ENCODE peak calls at places on chromosomes 5 and 9, in ten cellular contexts. One of them, this sample, is unnamed.

GRCh38 chr9:3874472-3875370 is 348.9 kb upstream of the RFX3 start:
- DNase-seq in ELR: no peak
- DNase-seq in T follicular helper cell: no peak
- DNase-seq in activated naive CD4-positive, alpha-beta T cell treated with anti-CD3 and anti-CD28 coated beads, Interleukin-2, amount 50 U/mL, for 16 hours: no peak
- DNase-seq in thoracic aorta: no peak
- DNase-seq in activated effector memory CD4-positive, alpha-beta T cell treated with Interleukin-2 at 50 U/mL for 16 hours: no peak
- DNase-seq in SK-N-DZ: no peak
- DNase-seq in GM23338: no peak
- DNase-seq in T-cell: no peak
- DNase-seq in activated T-cell treated with anti-CD3 and anti-CD28 coated beads for 24 hours: no peak
- DNase-seq in this sample: no peak

GRCh38 chr9:88017086-88017485 is 42.8 kb upstream of the CDK20 start:
- DNase-seq in ELR: peak
- DNase-seq in GM23338: no peak
- DNase-seq in activated effector memory CD4-positive, alpha-beta T cell treated with Interleukin-2 at 50 U/mL for 16 hours: no peak
- DNase-seq in activated T-cell treated with anti-CD3 and anti-CD28 coated beads for 24 hours: no peak
- DNase-seq in T-cell: no peak
- DNase-seq in thoracic aorta: no peak
- DNase-seq in activated naive CD4-positive, alpha-beta T cell treated with anti-CD3 and anti-CD28 coated beads, Interleukin-2, amount 50 U/mL, for 16 hours: no peak
- DNase-seq in T follicular helper cell: no peak
- DNase-seq in SK-N-DZ: no peak
- DNase-seq in this sample: no peak

GRCh38 chr5:125148076-125148475 is 401.6 kb upstream of the ZNF608 start:
- DNase-seq in T follicular helper cell: no peak
- DNase-seq in SK-N-DZ: no peak
- DNase-seq in activated effector memory CD4-positive, alpha-beta T cell treated with Interleukin-2 at 50 U/mL for 16 hours: no peak
- DNase-seq in activated T-cell treated with anti-CD3 and anti-CD28 coated beads for 24 hours: no peak
- DNase-seq in ELR: no peak
- DNase-seq in activated naive CD4-positive, alpha-beta T cell treated with anti-CD3 and anti-CD28 coated beads, Interleukin-2, amount 50 U/mL, for 16 hours: no peak
- DNase-seq in T-cell: no peak
- DNase-seq in thoracic aorta: no peak
- DNase-seq in GM23338: no peak
- DNase-seq in this sample: no peak

GRCh38 chr5:43301653-43302091 is 11.5 kb downstream of the HMGCS1 start:
- DNase-seq in thoracic aorta: no peak
- DNase-seq in activated T-cell treated with anti-CD3 and anti-CD28 coated beads for 24 hours: no peak
- DNase-seq in ELR: no peak
- DNase-seq in T-cell: no peak
- DNase-seq in GM23338: no peak
- DNase-seq in T follicular helper cell: no peak
- DNase-seq in activated effector memory CD4-positive, alpha-beta T cell treated with Interleukin-2 at 50 U/mL for 16 hours: no peak
- DNase-seq in SK-N-DZ: no peak
- DNase-seq in activated naive CD4-positive, alpha-beta T cell treated with anti-CD3 and anti-CD28 coated beads, Interleukin-2, amount 50 U/mL, for 16 hours: no peak
- DNase-seq in this sample: no peak

GRCh38 chr5:4857761-4858160 is 282.4 kb upstream of the ADAMTS16 start:
- DNase-seq in activated effector memory CD4-positive, alpha-beta T cell treated with Interleukin-2 at 50 U/mL for 16 hours: no peak
- DNase-seq in GM23338: no peak
- DNase-seq in ELR: no peak
- DNase-seq in T-cell: no peak
- DNase-seq in activated T-cell treated with anti-CD3 and anti-CD28 coated beads for 24 hours: no peak
- DNase-seq in SK-N-DZ: no peak
- DNase-seq in activated naive CD4-positive, alpha-beta T cell treated with anti-CD3 and anti-CD28 coated beads, Interleukin-2, amount 50 U/mL, for 16 hours: no peak
- DNase-seq in T follicular helper cell: no peak
- DNase-seq in thoracic aorta: no peak
- DNase-seq in this sample: no peak

GRCh38 chr5:78569441-78569840 is 79.1 kb downstream of the LHFPL2 start:
- DNase-seq in activated effector memory CD4-positive, alpha-beta T cell treated with Interleukin-2 at 50 U/mL for 16 hours: no peak
- DNase-seq in ELR: no peak
- DNase-seq in thoracic aorta: no peak
- DNase-seq in T follicular helper cell: no peak
- DNase-seq in GM23338: peak
- DNase-seq in SK-N-DZ: peak
- DNase-seq in activated naive CD4-positive, alpha-beta T cell treated with anti-CD3 and anti-CD28 coated beads, Interleukin-2, amount 50 U/mL, for 16 hours: no peak
- DNase-seq in activated T-cell treated with anti-CD3 and anti-CD28 coated beads for 24 hours: no peak
- DNase-seq in T-cell: no peak
- DNase-seq in this sample: peak

GRCh38 chr9:35882996-35883395 is 12.8 kb upstream of the OR13J1 start:
- DNase-seq in activated naive CD4-positive, alpha-beta T cell treated with anti-CD3 and anti-CD28 coated beads, Interleukin-2, amount 50 U/mL, for 16 hours: no peak
- DNase-seq in SK-N-DZ: no peak
- DNase-seq in activated effector memory CD4-positive, alpha-beta T cell treated with Interleukin-2 at 50 U/mL for 16 hours: no peak
- DNase-seq in activated T-cell treated with anti-CD3 and anti-CD28 coated beads for 24 hours: no peak
- DNase-seq in GM23338: no peak
- DNase-seq in thoracic aorta: no peak
- DNase-seq in T follicular helper cell: no peak
- DNase-seq in T-cell: no peak
- DNase-seq in ELR: no peak
- DNase-seq in this sample: no peak

GRCh38 chr9:98541684-98542230 is 167.0 kb downstream of the GABBR2 start:
- DNase-seq in GM23338: no peak
- DNase-seq in activated T-cell treated with anti-CD3 and anti-CD28 coated beads for 24 hours: no peak
- DNase-seq in activated naive CD4-positive, alpha-beta T cell treated with anti-CD3 and anti-CD28 coated beads, Interleukin-2, amount 50 U/mL, for 16 hours: no peak
- DNase-seq in SK-N-DZ: no peak
- DNase-seq in T follicular helper cell: no peak
- DNase-seq in activated effector memory CD4-positive, alpha-beta T cell treated with Interleukin-2 at 50 U/mL for 16 hours: no peak
- DNase-seq in T-cell: no peak
- DNase-seq in ELR: no peak
- DNase-seq in thoracic aorta: no peak
- DNase-seq in this sample: no peak

GRCh38 chr5:141814064-141814982 is 63.9 kb downstream of the PCDH1 start:
- DNase-seq in activated T-cell treated with anti-CD3 and anti-CD28 coated beads for 24 hours: peak
- DNase-seq in activated naive CD4-positive, alpha-beta T cell treated with anti-CD3 and anti-CD28 coated beads, Interleukin-2, amount 50 U/mL, for 16 hours: peak
- DNase-seq in T follicular helper cell: peak
- DNase-seq in T-cell: peak
- DNase-seq in ELR: peak
- DNase-seq in activated effector memory CD4-positive, alpha-beta T cell treated with Interleukin-2 at 50 U/mL for 16 hours: peak
- DNase-seq in GM23338: peak
- DNase-seq in SK-N-DZ: peak
- DNase-seq in thoracic aorta: no peak
- DNase-seq in this sample: peak

GRCh38 chr5:14685757-14686156 is 21.2 kb downstream of the OTULIN start:
- DNase-seq in ELR: peak
- DNase-seq in GM23338: peak
- DNase-seq in SK-N-DZ: peak
- DNase-seq in T-cell: no peak
- DNase-seq in activated T-cell treated with anti-CD3 and anti-CD28 coated beads for 24 hours: no peak
- DNase-seq in activated effector memory CD4-positive, alpha-beta T cell treated with Interleukin-2 at 50 U/mL for 16 hours: no peak
- DNase-seq in T follicular helper cell: no peak
- DNase-seq in thoracic aorta: no peak
- DNase-seq in activated naive CD4-positive, alpha-beta T cell treated with anti-CD3 and anti-CD28 coated beads, Interleukin-2, amount 50 U/mL, for 16 hours: peak
- DNase-seq in this sample: peak

GRCh38 chr5:136006767-136007251 is 22.0 kb upstream of the TGFBI start:
- DNase-seq in SK-N-DZ: no peak
- DNase-seq in T follicular helper cell: no peak
- DNase-seq in activated effector memory CD4-positive, alpha-beta T cell treated with Interleukin-2 at 50 U/mL for 16 hours: no peak
- DNase-seq in activated T-cell treated with anti-CD3 and anti-CD28 coated beads for 24 hours: no peak
- DNase-seq in T-cell: no peak
- DNase-seq in GM23338: no peak
- DNase-seq in activated naive CD4-positive, alpha-beta T cell treated with anti-CD3 and anti-CD28 coated beads, Interleukin-2, amount 50 U/mL, for 16 hours: no peak
- DNase-seq in ELR: peak
- DNase-seq in thoracic aorta: no peak
- DNase-seq in this sample: no peak

GRCh38 chr9:124308606-124309310 is 51.0 kb downstream of the NEK6 start:
- DNase-seq in ELR: no peak
- DNase-seq in T-cell: no peak
- DNase-seq in activated effector memory CD4-positive, alpha-beta T cell treated with Interleukin-2 at 50 U/mL for 16 hours: no peak
- DNase-seq in SK-N-DZ: no peak
- DNase-seq in T follicular helper cell: no peak
- DNase-seq in GM23338: no peak
- DNase-seq in activated T-cell treated with anti-CD3 and anti-CD28 coated beads for 24 hours: no peak
- DNase-seq in thoracic aorta: no peak
- DNase-seq in activated naive CD4-positive, alpha-beta T cell treated with anti-CD3 and anti-CD28 coated beads, Interleukin-2, amount 50 U/mL, for 16 hours: no peak
- DNase-seq in this sample: no peak

GRCh38 chr9:71984388-71985069 is 73.1 kb downstream of the C9orf85 start:
- DNase-seq in T follicular helper cell: no peak
- DNase-seq in T-cell: no peak
- DNase-seq in thoracic aorta: no peak
- DNase-seq in activated T-cell treated with anti-CD3 and anti-CD28 coated beads for 24 hours: no peak
- DNase-seq in SK-N-DZ: no peak
- DNase-seq in GM23338: peak
- DNase-seq in ELR: peak
- DNase-seq in activated naive CD4-positive, alpha-beta T cell treated with anti-CD3 and anti-CD28 coated beads, Interleukin-2, amount 50 U/mL, for 16 hours: no peak
- DNase-seq in activated effector memory CD4-positive, alpha-beta T cell treated with Interleukin-2 at 50 U/mL for 16 hours: no peak
- DNase-seq in this sample: peak

GRCh38 chr9:134320195-134320885 is 5.9 kb upstream of the RXRA start:
- DNase-seq in T follicular helper cell: no peak
- DNase-seq in SK-N-DZ: no peak
- DNase-seq in T-cell: no peak
- DNase-seq in activated naive CD4-positive, alpha-beta T cell treated with anti-CD3 and anti-CD28 coated beads, Interleukin-2, amount 50 U/mL, for 16 hours: no peak
- DNase-seq in activated effector memory CD4-positive, alpha-beta T cell treated with Interleukin-2 at 50 U/mL for 16 hours: no peak
- DNase-seq in activated T-cell treated with anti-CD3 and anti-CD28 coated beads for 24 hours: no peak
- DNase-seq in thoracic aorta: no peak
- DNase-seq in ELR: no peak
- DNase-seq in GM23338: peak
- DNase-seq in this sample: no peak

GRCh38 chr5:159518361-159518760 is 188.1 kb upstream of the IL12B start:
- DNase-seq in T-cell: no peak
- DNase-seq in ELR: no peak
- DNase-seq in activated effector memory CD4-positive, alpha-beta T cell treated with Interleukin-2 at 50 U/mL for 16 hours: no peak
- DNase-seq in T follicular helper cell: no peak
- DNase-seq in thoracic aorta: peak
- DNase-seq in activated naive CD4-positive, alpha-beta T cell treated with anti-CD3 and anti-CD28 coated beads, Interleukin-2, amount 50 U/mL, for 16 hours: no peak
- DNase-seq in activated T-cell treated with anti-CD3 and anti-CD28 coated beads for 24 hours: no peak
- DNase-seq in GM23338: no peak
- DNase-seq in SK-N-DZ: no peak
- DNase-seq in this sample: no peak

GRCh38 chr5:38258319-38259061 is at the start of gene EGFLAM:
- DNase-seq in SK-N-DZ: peak
- DNase-seq in activated T-cell treated with anti-CD3 and anti-CD28 coated beads for 24 hours: no peak
- DNase-seq in thoracic aorta: no peak
- DNase-seq in GM23338: peak
- DNase-seq in T follicular helper cell: no peak
- DNase-seq in T-cell: no peak
- DNase-seq in activated naive CD4-positive, alpha-beta T cell treated with anti-CD3 and anti-CD28 coated beads, Interleukin-2, amount 50 U/mL, for 16 hours: peak
- DNase-seq in activated effector memory CD4-positive, alpha-beta T cell treated with Interleukin-2 at 50 U/mL for 16 hours: no peak
- DNase-seq in ELR: peak
- DNase-seq in this sample: peak

GRCh38 chr5:124634820-124635323 is 111.6 kb downstream of the ZNF608 start:
- DNase-seq in activated effector memory CD4-positive, alpha-beta T cell treated with Interleukin-2 at 50 U/mL for 16 hours: no peak
- DNase-seq in thoracic aorta: no peak
- DNase-seq in ELR: peak
- DNase-seq in T-cell: no peak
- DNase-seq in activated naive CD4-positive, alpha-beta T cell treated with anti-CD3 and anti-CD28 coated beads, Interleukin-2, amount 50 U/mL, for 16 hours: no peak
- DNase-seq in GM23338: no peak
- DNase-seq in activated T-cell treated with anti-CD3 and anti-CD28 coated beads for 24 hours: no peak
- DNase-seq in SK-N-DZ: no peak
- DNase-seq in T follicular helper cell: no peak
- DNase-seq in this sample: no peak

GRCh38 chr5:124859027-124859426 is 112.6 kb upstream of the ZNF608 start:
- DNase-seq in T follicular helper cell: no peak
- DNase-seq in activated naive CD4-positive, alpha-beta T cell treated with anti-CD3 and anti-CD28 coated beads, Interleukin-2, amount 50 U/mL, for 16 hours: no peak
- DNase-seq in T-cell: no peak
- DNase-seq in thoracic aorta: no peak
- DNase-seq in activated T-cell treated with anti-CD3 and anti-CD28 coated beads for 24 hours: no peak
- DNase-seq in ELR: no peak
- DNase-seq in GM23338: no peak
- DNase-seq in activated effector memory CD4-positive, alpha-beta T cell treated with Interleukin-2 at 50 U/mL for 16 hours: no peak
- DNase-seq in SK-N-DZ: no peak
- DNase-seq in this sample: no peak

GRCh38 chr9:14813336-14814020 is 90.9 kb upstream of the CER1 start:
- DNase-seq in activated naive CD4-positive, alpha-beta T cell treated with anti-CD3 and anti-CD28 coated beads, Interleukin-2, amount 50 U/mL, for 16 hours: no peak
- DNase-seq in GM23338: no peak
- DNase-seq in thoracic aorta: no peak
- DNase-seq in SK-N-DZ: no peak
- DNase-seq in activated T-cell treated with anti-CD3 and anti-CD28 coated beads for 24 hours: no peak
- DNase-seq in activated effector memory CD4-positive, alpha-beta T cell treated with Interleukin-2 at 50 U/mL for 16 hours: no peak
- DNase-seq in T-cell: no peak
- DNase-seq in T follicular helper cell: no peak
- DNase-seq in ELR: peak
- DNase-seq in this sample: no peak

GRCh38 chr9:109455861-109456260 is 42.2 kb downstream of the PTPN3 start:
- DNase-seq in GM23338: peak
- DNase-seq in activated effector memory CD4-positive, alpha-beta T cell treated with Interleukin-2 at 50 U/mL for 16 hours: no peak
- DNase-seq in T-cell: no peak
- DNase-seq in thoracic aorta: no peak
- DNase-seq in activated T-cell treated with anti-CD3 and anti-CD28 coated beads for 24 hours: no peak
- DNase-seq in activated naive CD4-positive, alpha-beta T cell treated with anti-CD3 and anti-CD28 coated beads, Interleukin-2, amount 50 U/mL, for 16 hours: no peak
- DNase-seq in T follicular helper cell: no peak
- DNase-seq in ELR: no peak
- DNase-seq in SK-N-DZ: no peak
- DNase-seq in this sample: peak

GRCh38 chr9:24351258-24351657 is 194.4 kb downstream of the IZUMO3 start:
- DNase-seq in GM23338: no peak
- DNase-seq in ELR: no peak
- DNase-seq in thoracic aorta: no peak
- DNase-seq in activated effector memory CD4-positive, alpha-beta T cell treated with Interleukin-2 at 50 U/mL for 16 hours: no peak
- DNase-seq in SK-N-DZ: no peak
- DNase-seq in T-cell: no peak
- DNase-seq in activated T-cell treated with anti-CD3 and anti-CD28 coated beads for 24 hours: no peak
- DNase-seq in activated naive CD4-positive, alpha-beta T cell treated with anti-CD3 and anti-CD28 coated beads, Interleukin-2, amount 50 U/mL, for 16 hours: no peak
- DNase-seq in T follicular helper cell: no peak
- DNase-seq in this sample: no peak

GRCh38 chr5:88674262-88675158 is 208.5 kb downstream of the MEF2C start:
- DNase-seq in ELR: no peak
- DNase-seq in T-cell: no peak
- DNase-seq in activated T-cell treated with anti-CD3 and anti-CD28 coated beads for 24 hours: no peak
- DNase-seq in SK-N-DZ: peak
- DNase-seq in T follicular helper cell: no peak
- DNase-seq in thoracic aorta: no peak
- DNase-seq in activated effector memory CD4-positive, alpha-beta T cell treated with Interleukin-2 at 50 U/mL for 16 hours: no peak
- DNase-seq in GM23338: peak
- DNase-seq in activated naive CD4-positive, alpha-beta T cell treated with anti-CD3 and anti-CD28 coated beads, Interleukin-2, amount 50 U/mL, for 16 hours: no peak
- DNase-seq in this sample: peak

GRCh38 chr9:86765736-86766410 is 181.4 kb downstream of the GAS1 start:
- DNase-seq in T-cell: no peak
- DNase-seq in SK-N-DZ: no peak
- DNase-seq in activated naive CD4-positive, alpha-beta T cell treated with anti-CD3 and anti-CD28 coated beads, Interleukin-2, amount 50 U/mL, for 16 hours: no peak
- DNase-seq in GM23338: no peak
- DNase-seq in activated effector memory CD4-positive, alpha-beta T cell treated with Interleukin-2 at 50 U/mL for 16 hours: no peak
- DNase-seq in thoracic aorta: no peak
- DNase-seq in ELR: no peak
- DNase-seq in activated T-cell treated with anti-CD3 and anti-CD28 coated beads for 24 hours: no peak
- DNase-seq in T follicular helper cell: no peak
- DNase-seq in this sample: no peak

GRCh38 chr9:26779072-26779471 is 113.5 kb downstream of the CAAP1 start:
- DNase-seq in ELR: peak
- DNase-seq in T follicular helper cell: no peak
- DNase-seq in SK-N-DZ: no peak
- DNase-seq in T-cell: no peak
- DNase-seq in thoracic aorta: no peak
- DNase-seq in GM23338: no peak
- DNase-seq in activated T-cell treated with anti-CD3 and anti-CD28 coated beads for 24 hours: no peak
- DNase-seq in activated effector memory CD4-positive, alpha-beta T cell treated with Interleukin-2 at 50 U/mL for 16 hours: no peak
- DNase-seq in activated naive CD4-positive, alpha-beta T cell treated with anti-CD3 and anti-CD28 coated beads, Interleukin-2, amount 50 U/mL, for 16 hours: no peak
- DNase-seq in this sample: no peak

GRCh38 chr9:126915281-126915816 is 767 bp downstream of the RALGPS1 start:
- DNase-seq in activated effector memory CD4-positive, alpha-beta T cell treated with Interleukin-2 at 50 U/mL for 16 hours: peak
- DNase-seq in T-cell: peak
- DNase-seq in SK-N-DZ: no peak
- DNase-seq in activated naive CD4-positive, alpha-beta T cell treated with anti-CD3 and anti-CD28 coated beads, Interleukin-2, amount 50 U/mL, for 16 hours: peak
- DNase-seq in T follicular helper cell: peak
- DNase-seq in thoracic aorta: no peak
- DNase-seq in ELR: no peak
- DNase-seq in GM23338: peak
- DNase-seq in activated T-cell treated with anti-CD3 and anti-CD28 coated beads for 24 hours: no peak
- DNase-seq in this sample: peak

GRCh38 chr9:107760469-107761242 is 271.1 kb upstream of the KLF4 start:
- DNase-seq in activated T-cell treated with anti-CD3 and anti-CD28 coated beads for 24 hours: no peak
- DNase-seq in activated naive CD4-positive, alpha-beta T cell treated with anti-CD3 and anti-CD28 coated beads, Interleukin-2, amount 50 U/mL, for 16 hours: no peak
- DNase-seq in T-cell: no peak
- DNase-seq in SK-N-DZ: no peak
- DNase-seq in ELR: no peak
- DNase-seq in thoracic aorta: no peak
- DNase-seq in T follicular helper cell: no peak
- DNase-seq in GM23338: no peak
- DNase-seq in activated effector memory CD4-positive, alpha-beta T cell treated with Interleukin-2 at 50 U/mL for 16 hours: no peak
- DNase-seq in this sample: no peak

GRCh38 chr5:3201121-3201520 is 394.5 kb upstream of the IRX1 start:
- DNase-seq in activated effector memory CD4-positive, alpha-beta T cell treated with Interleukin-2 at 50 U/mL for 16 hours: no peak
- DNase-seq in T follicular helper cell: no peak
- DNase-seq in T-cell: no peak
- DNase-seq in ELR: no peak
- DNase-seq in activated naive CD4-positive, alpha-beta T cell treated with anti-CD3 and anti-CD28 coated beads, Interleukin-2, amount 50 U/mL, for 16 hours: no peak
- DNase-seq in GM23338: no peak
- DNase-seq in activated T-cell treated with anti-CD3 and anti-CD28 coated beads for 24 hours: no peak
- DNase-seq in SK-N-DZ: no peak
- DNase-seq in thoracic aorta: no peak
- DNase-seq in this sample: no peak

GRCh38 chr5:74326571-74327338 is 313.8 kb downstream of the ENC1 start:
- DNase-seq in activated T-cell treated with anti-CD3 and anti-CD28 coated beads for 24 hours: peak
- DNase-seq in activated naive CD4-positive, alpha-beta T cell treated with anti-CD3 and anti-CD28 coated beads, Interleukin-2, amount 50 U/mL, for 16 hours: peak
- DNase-seq in SK-N-DZ: no peak
- DNase-seq in T follicular helper cell: no peak
- DNase-seq in thoracic aorta: no peak
- DNase-seq in T-cell: peak
- DNase-seq in activated effector memory CD4-positive, alpha-beta T cell treated with Interleukin-2 at 50 U/mL for 16 hours: peak
- DNase-seq in ELR: peak
- DNase-seq in GM23338: no peak
- DNase-seq in this sample: peak

This sample was measured in NCI-H82.